ENCODE peak calls at places on chromosome 11, in four cellular contexts. D is Daoy, Y is T-helper 9 cell, E is AG09309. J is an unnamed sample.

GRCh38 chr11:132024587-132025295 is 654.3 kb downstream of the NTM start:
- DNase-seq in D (peak), Y (no peak), E (peak), J (no peak)

GRCh38 chr11:91857194-91857593 is 367.4 kb upstream of the FAT3 start:
- DNase-seq in D (no peak), Y (no peak), E (no peak), J (no peak)

GRCh38 chr11:89442801-89443200 is 48.4 kb downstream of the NOX4 start:
- DNase-seq in D (no peak), Y (no peak), E (no peak), J (no peak)

GRCh38 chr11:129291556-129291955 is 84.1 kb upstream of the BARX2 start:
- DNase-seq in D (no peak), Y (no peak), E (no peak), J (no peak)

GRCh38 chr11:707817-708420 is 1.9 kb downstream of the EPS8L2 start:
- DNase-seq in D (no peak), Y (no peak), E (no peak), J (no peak)

GRCh38 chr11:108486828-108487227 is 11.4 kb downstream of the POGLUT3 start:
- DNase-seq in D (no peak), Y (no peak), E (no peak), J (no peak)

GRCh38 chr11:68040957-68041591 is 2.2 kb downstream of the TCIRG1 start:
- DNase-seq in D (no peak), Y (no peak), E (no peak), J (no peak)

GRCh38 chr11:30254307-30255298 is 23.8 kb downstream of the FSHB start:
- DNase-seq in D (peak), Y (no peak), E (no peak), J (no peak)

GRCh38 chr11:34915136-34916013 is 804 bp downstream of the APIP start:
- DNase-seq in D (no peak), Y (no peak), E (no peak), J (no peak)

GRCh38 chr11:61149624-61150615 is 11.3 kb downstream of the VPS37C start:
- DNase-seq in D (no peak), Y (no peak), E (no peak), J (peak)

GRCh38 chr11:130677486-130678153 is 229.2 kb downstream of the ADAMTS15 start:
- DNase-seq in D (peak), Y (no peak), E (peak), J (no peak)

GRCh38 chr11:33160147-33160546 is 1.1 kb downstream of the CSTF3 start:
- DNase-seq in D (no peak), Y (no peak), E (no peak), J (peak)

GRCh38 chr11:30424851-30425250 is 101.9 kb downstream of the ARL14EP start:
- DNase-seq in D (no peak), Y (no peak), E (no peak), J (no peak)

GRCh38 chr11:69243496-69244200 is 50.3 kb upstream of the MYEOV start:
- DNase-seq in D (no peak), Y (no peak), E (no peak), J (no peak)

GRCh38 chr11:131745405-131745804 is 375.0 kb downstream of the NTM start:
- DNase-seq in D (peak), Y (no peak), E (no peak), J (no peak)

GRCh38 chr11:62958547-62959071 is 26.2 kb downstream of the SLC22A6 start:
- DNase-seq in D (peak), Y (no peak), E (no peak), J (no peak)

GRCh38 chr11:67416416-67417335 is 1.2 kb downstream of the CARNS1 start:
- DNase-seq in D (peak), Y (peak), E (no peak), J (peak)

GRCh38 chr11:12179521-12179920 is 69.1 kb downstream of the MICAL2 start:
- DNase-seq in D (no peak), Y (no peak), E (no peak), J (peak)

GRCh38 chr11:73185680-73186293 is 32.3 kb upstream of the P2RY2 start:
- DNase-seq in D (peak), Y (no peak), E (peak), J (no peak)

J was measured in erythroblast.